ENCODE peak calls at places on chromosomes 5 and 9, in eight cellular contexts. H is hypothalamus; Z is BJ; R is stimulated activated CD4-positive, alpha-beta T cell treated with anti-CD3 and anti-CD28 coated beads, TNF-alpha, amount 100 ng/mL, for 1 hour; U is glutamatergic neuron; B is NCI-H1694 treated with DMSO at 0.1 percent for 48 hours; S is AG09309; E is KG1. I is an unnamed sample.
A peak's percentile ranks its signal among the peaks of the same experiment; 100 is the strongest.

GRCh38 chr5:160628295-160629006 is 206.8 kb downstream of the PTTG1 start:
- DNase-seq in B (no peak), R (no peak), E (no peak), U (no peak), S (no peak), H (no peak), Z (no peak), I (no peak)

GRCh38 chr5:177330991-177331837 is 19.5 kb upstream of the MXD3 start:
- DNase-seq in S (no peak), R (no peak), H (no peak), B (no peak), Z (no peak), U (no peak), E (peak; percentile 51), I (no peak)

GRCh38 chr5:58965677-58966414 is 383.0 kb downstream of the RAB3C start:
- DNase-seq in E (no peak), R (no peak), U (no peak), Z (no peak), B (no peak), H (no peak), S (no peak), I (no peak)

GRCh38 chr5:139788294-139788875 is 7.2 kb upstream of the PSD2 start:
- DNase-seq in B (no peak), H (peak; percentile 88), Z (no peak), E (no peak), S (no peak), U (no peak), R (no peak), I (no peak)

GRCh38 chr5:39148983-39149534 is 70.3 kb downstream of the FYB1 start:
- DNase-seq in U (no peak), H (no peak), Z (no peak), E (no peak), S (no peak), R (no peak), B (no peak), I (no peak)

GRCh38 chr9:78678901-78679300 is 382.0 kb downstream of the PSAT1 start:
- DNase-seq in S (no peak), B (no peak), H (no peak), Z (no peak), R (no peak), U (no peak), E (no peak), I (no peak)

GRCh38 chr9:130713286-130713975 is 19.9 kb downstream of the EXOSC2 start:
- DNase-seq in B (no peak), E (no peak), Z (no peak), H (no peak), S (no peak), U (peak; percentile 22), R (no peak), I (peak; percentile 48)

GRCh38 chr9:136532799-136533774 is 12.8 kb downstream of the NOTCH1 start:
- DNase-seq in U (no peak), E (peak; percentile 80), R (no peak), S (no peak), Z (no peak), B (no peak), H (no peak), I (no peak)

GRCh38 chr9:108562176-108562575 is 293.6 kb downstream of the ACTL7B start:
- DNase-seq in B (no peak), S (no peak), H (no peak), Z (no peak), R (no peak), E (no peak), U (no peak), I (no peak)

GRCh38 chr5:19547640-19548039 is 440.4 kb downstream of the CDH18 start:
- DNase-seq in H (no peak), S (no peak), R (no peak), U (no peak), B (no peak), Z (no peak), E (no peak), I (peak; percentile 12)

GRCh38 chr9:36204906-36205547 is 14.3 kb downstream of the CLTA start:
- DNase-seq in R (no peak), Z (no peak), S (no peak), E (no peak), U (peak; percentile 51), H (no peak), B (no peak), I (no peak)

GRCh38 chr5:78496373-78496772 is 136.0 kb downstream of the SCAMP1 start:
- DNase-seq in H (no peak), Z (no peak), E (no peak), R (no peak), S (no peak), B (no peak), U (no peak), I (no peak)

GRCh38 chr5:9715891-9716335 is 85.8 kb upstream of the TAS2R1 start:
- DNase-seq in R (no peak), E (no peak), S (no peak), H (no peak), U (no peak), Z (no peak), B (no peak), I (no peak)

GRCh38 chr5:179549973-179550510 is 312 bp upstream of the RUFY1 start:
- DNase-seq in H (no peak), Z (peak; percentile 39), E (peak; percentile 20), S (no peak), B (peak; percentile 30), R (no peak), U (no peak), I (no peak)

GRCh38 chr9:87883990-87884389 is 1.3 kb downstream of the SPATA31E1 start:
- DNase-seq in H (no peak), Z (no peak), U (peak; percentile 43), E (no peak), S (no peak), B (no peak), R (no peak), I (no peak)

GRCh38 chr5:86442036-86442435 is 175.7 kb upstream of the COX7C start:
- DNase-seq in U (no peak), S (no peak), R (no peak), E (no peak), H (no peak), Z (no peak), B (no peak), I (no peak)

GRCh38 chr9:86202338-86202882 is 57.0 kb downstream of the C9orf153 start:
- DNase-seq in E (no peak), H (no peak), U (peak; percentile 20), Z (no peak), S (peak; percentile 17), R (no peak), B (peak; percentile 32), I (no peak)

GRCh38 chr5:115460476-115460875 is 84.1 kb downstream of the FEM1C start:
- DNase-seq in E (no peak), H (no peak), Z (peak; percentile 67), S (no peak), U (no peak), R (no peak), B (no peak), I (no peak)

GRCh38 chr5:9851458-9851857 is 221.3 kb upstream of the TAS2R1 start:
- DNase-seq in U (no peak), H (no peak), S (peak; percentile 91), R (no peak), E (no peak), Z (peak; percentile 89), B (no peak), I (no peak)

GRCh38 chr5:81315336-81315735 is 13.9 kb downstream of the ZCCHC9 start:
- DNase-seq in H (no peak), Z (no peak), S (peak; percentile 46), B (no peak), R (no peak), E (no peak), U (no peak), I (no peak)

GRCh38 chr9:135951889-135952663 is 9.1 kb downstream of the UBAC1 start:
- DNase-seq in S (no peak), E (no peak), R (no peak), U (no peak), Z (no peak), B (peak; percentile 5), H (no peak), I (no peak)

GRCh38 chr9:129483467-129484324 is 137.2 kb downstream of the C9orf50 start:
- DNase-seq in U (no peak), B (peak; percentile 63), R (no peak), E (no peak), H (peak; percentile 82), Z (peak; percentile 61), S (peak; percentile 81), I (peak; percentile 83)

GRCh38 chr9:106886111-106887046 is 23.4 kb downstream of the ZNF462 start:
- DNase-seq in E (no peak), R (no peak), Z (no peak), H (no peak), S (no peak), U (no peak), B (no peak), I (no peak)

GRCh38 chr9:87494970-87495471 is 2.6 kb upstream of the DAPK1 start:
- DNase-seq in H (no peak), U (peak; percentile 42), S (no peak), Z (no peak), E (no peak), B (no peak), R (no peak), I (no peak)

GRCh38 chr5:113682497-113683136 is 169.1 kb downstream of the YTHDC2 start:
- DNase-seq in E (no peak), U (no peak), Z (no peak), R (no peak), S (no peak), B (no peak), H (no peak), I (no peak)

GRCh38 chr9:134258332-134258731 is 67.9 kb upstream of the RXRA start:
- DNase-seq in U (no peak), E (no peak), S (no peak), Z (no peak), B (no peak), R (no peak), H (no peak), I (no peak)

GRCh38 chr9:37926737-37927590 is 23.0 kb upstream of the SLC25A51 start:
- DNase-seq in S (no peak), Z (no peak), E (no peak), R (no peak), B (no peak), H (no peak), U (no peak), I (no peak)

GRCh38 chr5:138978085-138978484 is 103.0 kb upstream of the LRRTM2 start:
- DNase-seq in Z (no peak), E (no peak), U (no peak), S (no peak), B (no peak), R (no peak), H (no peak), I (no peak)

GRCh38 chr5:96254980-96255681 is 177.9 kb downstream of the PCSK1 start:
- DNase-seq in Z (peak; percentile 97), U (no peak), H (no peak), S (peak; percentile 97), R (no peak), E (no peak), B (no peak), I (no peak)

GRCh38 chr5:110899566-110900412 is 161.0 kb downstream of the SLC25A46 start:
- DNase-seq in S (no peak), R (no peak), E (no peak), Z (no peak), B (no peak), H (no peak), U (no peak), I (no peak)

GRCh38 chr9:133505901-133506652 is 18.7 kb downstream of the MYMK start:
- DNase-seq in R (no peak), E (no peak), B (no peak), S (peak; percentile 23), Z (no peak), H (no peak), U (no peak), I (peak; percentile 71)

GRCh38 chr9:133691191-133691590 is 47.0 kb downstream of the SARDH start:
- DNase-seq in E (no peak), U (peak; percentile 37), R (no peak), H (no peak), B (no peak), S (no peak), Z (no peak), I (no peak)